ENCODE peak calls at places on chromosomes 1 and 21, in five cellular contexts. U, V, T, F and H are unnamed samples.

GRCh38 chr1:12230549-12231275 is 882 bp downstream of the VPS13D start:
- DNase-seq in F (peak), T (peak), U (peak), V (peak), H (peak)

GRCh38 chr1:226736001-226736907 is 2.8 kb downstream of the ITPKB start:
- DNase-seq in U (peak), T (no peak), V (no peak), F (no peak), H (no peak)

GRCh38 chr1:76128096-76128495 is 53.5 kb downstream of the ST6GALNAC3 start:
- DNase-seq in F (no peak), U (no peak), V (no peak), T (no peak), H (no peak)

GRCh38 chr1:183543619-183544204 is 46.5 kb downstream of the NCF2 start:
- DNase-seq in F (peak), V (peak), T (no peak), U (no peak), H (peak)

GRCh38 chr1:12473596-12474329 is 144.2 kb downstream of the DHRS3 start:
- DNase-seq in V (no peak), U (no peak), F (no peak), T (no peak), H (no peak)

GRCh38 chr1:204558467-204558866 is 42.3 kb downstream of the MDM4 start:
- DNase-seq in V (no peak), T (no peak), U (no peak), F (no peak), H (no peak)

GRCh38 chr21:44618909-44619308 is 7.0 kb downstream of the KRTAP10-8 start:
- DNase-seq in T (no peak), V (no peak), U (no peak), F (no peak), H (no peak)

GRCh38 chr1:240282061-240282830 is 190.6 kb downstream of the FMN2 start:
- DNase-seq in V (no peak), T (no peak), F (no peak), U (no peak), H (peak)

GRCh38 chr1:245475116-245475515 is 320.3 kb downstream of the KIF26B start:
- DNase-seq in F (peak), V (no peak), U (no peak), T (no peak), H (no peak)

GRCh38 chr1:67723620-67724019 is 38.6 kb downstream of the GADD45A start:
- DNase-seq in U (no peak), T (no peak), V (peak), F (no peak), H (no peak)

GRCh38 chr21:35796834-35797233 is 263.5 kb downstream of the SETD4 start:
- DNase-seq in V (no peak), T (no peak), F (no peak), U (no peak), H (no peak)

GRCh38 chr1:24386241-24386640 is 27.3 kb downstream of the STPG1 start:
- DNase-seq in U (no peak), T (no peak), F (no peak), V (no peak), H (no peak)

GRCh38 chr1:117753652-117754051 is 147.8 kb downstream of the TENT5C start:
- DNase-seq in V (no peak), F (no peak), T (no peak), U (no peak), H (no peak)

GRCh38 chr1:91883470-91883869 is 2.5 kb downstream of the TGFBR3 start:
- DNase-seq in U (no peak), V (peak), F (peak), T (no peak), H (no peak)

GRCh38 chr1:2476066-2476999 is at the start of gene PLCH2:
- DNase-seq in V (no peak), T (no peak), F (no peak), U (no peak), H (no peak)

GRCh38 chr1:160971618-160972056 is 17.0 kb upstream of the ITLN2 start:
- DNase-seq in T (no peak), V (peak), F (no peak), U (peak), H (no peak)

GRCh38 chr1:73717971-73718370 is 480.0 kb downstream of the LRRIQ3 start:
- DNase-seq in T (no peak), V (no peak), F (no peak), U (no peak), H (no peak)

GRCh38 chr21:29777155-29777554 is 162.6 kb downstream of the GRIK1 start:
- DNase-seq in U (no peak), V (no peak), F (no peak), T (no peak), H (no peak)

GRCh38 chr1:113811353-113811887 is 856 bp downstream of the RSBN1 start:
- DNase-seq in U (no peak), T (peak), F (peak), V (peak), H (no peak)

GRCh38 chr1:220747426-220748090 is 564 bp upstream of the MTARC2 start:
- DNase-seq in U (no peak), F (no peak), V (no peak), T (no peak), H (no peak)

GRCh38 chr1:21814241-21814918 is 2.3 kb downstream of the LDLRAD2 start:
- DNase-seq in F (peak), T (no peak), U (peak), V (no peak), H (no peak)

GRCh38 chr1:161439280-161440232 is 65.7 kb upstream of the FCGR2A start:
- DNase-seq in T (no peak), F (peak), V (peak), U (peak), H (no peak)

GRCh38 chr1:200889571-200889970 is 5.1 kb upstream of the INAVA start:
- DNase-seq in U (no peak), T (no peak), V (no peak), F (no peak), H (no peak)

GRCh38 chr1:37621326-37621870 is 13.3 kb downstream of the RSPO1 start:
- DNase-seq in U (no peak), F (no peak), T (no peak), V (no peak), H (no peak)

GRCh38 chr1:186518822-186519381 is 58.0 kb upstream of the PDC start:
- DNase-seq in F (no peak), U (no peak), V (no peak), T (no peak), H (no peak)

GRCh38 chr1:153543738-153544135 is 1.9 kb downstream of the S100A4 start:
- DNase-seq in U (no peak), F (no peak), T (peak), V (no peak), H (no peak)

GRCh38 chr1:68955424-68955823 is 458.5 kb upstream of the DEPDC1 start:
- DNase-seq in U (no peak), F (no peak), T (no peak), V (no peak), H (no peak)

GRCh38 chr1:185068362-185068761 is 23.0 kb downstream of the RNF2 start:
- DNase-seq in V (no peak), F (no peak), T (no peak), U (no peak), H (no peak)

GRCh38 chr1:224486801-224487583 is 52.4 kb upstream of the WDR26 start:
- DNase-seq in V (no peak), U (no peak), T (no peak), F (no peak), H (no peak)

GRCh38 chr1:227947678-227948492 is at the start of gene WNT9A:
- DNase-seq in T (no peak), F (peak), U (peak), V (peak), H (peak)

GRCh38 chr1:38005195-38006007 is at the start of gene FHL3:
- DNase-seq in T (peak), U (peak), V (peak), F (peak), H (peak)

GRCh38 chr1:93900723-93901504 is 8.3 kb downstream of the GCLM start:
- DNase-seq in T (no peak), F (no peak), V (no peak), U (no peak), H (no peak)